ENCODE peak calls at places on chromosomes 2 and 18, in five cellular contexts. D is AG08396, Z is NCI-H345, Q is H54, C is upper lobe of left lung. Y is an unnamed sample.

GRCh38 chr2:130352229-130352628 is 3.6 kb upstream of the PTPN18 start:
- DNase-seq in D (no peak), Z (no peak), Q (no peak), C (no peak), Y (no peak)

GRCh38 chr2:878245-878930 is 72.3 kb upstream of the SNTG2 start:
- DNase-seq in D (no peak), Z (no peak), Q (no peak), C (no peak), Y (no peak)

GRCh38 chr2:166831930-166832329 is 56.4 kb upstream of the XIRP2 start:
- DNase-seq in D (no peak), Z (no peak), Q (no peak), C (no peak), Y (no peak)

GRCh38 chr2:52238782-52239181 is 1206.8 kb upstream of the NRXN1 start:
- DNase-seq in D (no peak), Z (peak), Q (no peak), C (no peak), Y (no peak)

GRCh38 chr2:74087696-74088095 is 60.0 kb downstream of the BOLA3 start:
- DNase-seq in D (no peak), Z (no peak), Q (no peak), C (no peak), Y (no peak)

GRCh38 chr2:29718326-29718725 is 203.1 kb downstream of the ALK start:
- DNase-seq in D (no peak), Z (no peak), Q (no peak), C (no peak), Y (no peak)

GRCh38 chr2:240570531-240571313 is 2.4 kb downstream of the RNPEPL1 start:
- DNase-seq in D (no peak), Z (no peak), Q (no peak), C (peak), Y (no peak)

GRCh38 chr2:132943829-132944228 is 273.8 kb upstream of the LYPD1 start:
- DNase-seq in D (no peak), Z (no peak), Q (no peak), C (no peak), Y (no peak)

GRCh38 chr18:36633961-36634412 is 194.8 kb downstream of the TPGS2 start:
- DNase-seq in D (no peak), Z (peak), Q (no peak), C (no peak), Y (no peak)

GRCh38 chr2:203707530-203707929 is 1.1 kb downstream of the CD28 start:
- DNase-seq in D (no peak), Z (no peak), Q (no peak), C (no peak), Y (no peak)

GRCh38 chr2:223032187-223033142 is 19.5 kb upstream of the KCNE4 start:
- DNase-seq in D (no peak), Z (no peak), Q (no peak), C (no peak), Y (no peak)

GRCh38 chr2:169464508-169465386 is 14.5 kb upstream of the BBS5 start:
- DNase-seq in D (no peak), Z (peak), Q (no peak), C (no peak), Y (no peak)

GRCh38 chr2:68319397-68320117 is at the start of gene CNRIP1:
- DNase-seq in D (peak), Z (peak), Q (peak), C (peak), Y (no peak)

GRCh38 chr2:150491943-150492342 is 4.5 kb upstream of the RND3 start:
- DNase-seq in D (no peak), Z (no peak), Q (no peak), C (no peak), Y (no peak)

GRCh38 chr2:237253046-237253723 is 160.8 kb downstream of the COL6A3 start:
- DNase-seq in D (no peak), Z (no peak), Q (no peak), C (no peak), Y (no peak)

GRCh38 chr18:62717059-62717849 is 1.9 kb downstream of the PHLPP1 start:
- DNase-seq in D (peak), Z (peak), Q (peak), C (peak), Y (peak)

GRCh38 chr2:172246649-172247048 is 143.9 kb upstream of the DLX2 start:
- DNase-seq in D (peak), Z (no peak), Q (no peak), C (no peak), Y (no peak)

GRCh38 chr2:49928541-49928940 is 774.2 kb upstream of the FSHR start:
- DNase-seq in D (no peak), Z (no peak), Q (no peak), C (no peak), Y (no peak)

GRCh38 chr2:22002066-22002465 is 878.3 kb downstream of the TDRD15 start:
- DNase-seq in D (no peak), Z (no peak), Q (no peak), C (no peak), Y (no peak)

GRCh38 chr2:156845806-156846558 is 409.8 kb downstream of the GPD2 start:
- DNase-seq in D (no peak), Z (no peak), Q (no peak), C (no peak), Y (no peak)

GRCh38 chr2:67560818-67561221 is 163.7 kb downstream of the ETAA1 start:
- DNase-seq in D (no peak), Z (no peak), Q (no peak), C (no peak), Y (no peak)

GRCh38 chr18:36127866-36128845 is 984 bp downstream of the SLC39A6 start:
- DNase-seq in D (peak), Z (no peak), Q (no peak), C (peak), Y (no peak)

GRCh38 chr18:59140287-59140885 is 702 bp downstream of the SEC11C start:
- DNase-seq in D (no peak), Z (peak), Q (peak), C (peak), Y (no peak)

GRCh38 chr2:45337396-45337795 is 273.7 kb downstream of the SRBD1 start:
- DNase-seq in D (no peak), Z (no peak), Q (no peak), C (no peak), Y (no peak)

GRCh38 chr2:190668892-190669291 is 20.0 kb downstream of the NAB1 start:
- DNase-seq in D (no peak), Z (no peak), Q (no peak), C (no peak), Y (no peak)

GRCh38 chr2:218711550-218711929 is 905 bp downstream of the TTLL4 start:
- DNase-seq in D (no peak), Z (no peak), Q (no peak), C (no peak), Y (no peak)

GRCh38 chr2:133607679-133608078 is 39.4 kb upstream of the NCKAP5 start:
- DNase-seq in D (no peak), Z (no peak), Q (no peak), C (no peak), Y (no peak)